ENCODE peak calls at places on chromosome 18, in six cellular contexts. H is GM23338, E is hepatocyte, B is OCI-LY7, L is PC-3, M is MM.1S. K is an unnamed sample. For H3K4me1 and H3K9me2, the result is how much of the 10 kb centered on the place peaks cover.

GRCh38 chr18:58431215-58431614 is 197.7 kb downstream of the ALPK2 start:
- DNase-seq in H (no peak), E (no peak), B (no peak), L (no peak), M (no peak), K (no peak)

GRCh38 chr18:70464343-70465114 is 175.7 kb downstream of the SOCS6 start:
- DNase-seq in H (peak), E (peak), B (no peak), L (peak), M (peak), K (peak)

GRCh38 chr18:79600141-79600540 is 79.5 kb upstream of the CTDP1 start:
- DNase-seq in H (no peak), E (no peak), B (no peak), L (no peak), M (no peak), K (no peak)

GRCh38 chr18:48545690-48546365 is 7.0 kb downstream of the CTIF start:
- DNase-seq in H (peak), E (peak), B (no peak), L (no peak), M (no peak), K (peak)

GRCh38 chr18:58345064-58345463 is 283.8 kb downstream of the ALPK2 start:
- DNase-seq in H (peak), E (no peak), B (no peak), L (no peak), M (no peak), K (no peak)

GRCh38 chr18:35376393-35376741 is 770 bp downstream of the ZNF396 start:
- DNase-seq in H (peak), E (peak), B (no peak), L (no peak), M (no peak), K (no peak)

GRCh38 chr18:74898965-74899364 is 301.3 kb downstream of the ZNF407 start:
- DNase-seq in H (no peak), E (no peak), B (no peak), L (peak), M (no peak), K (peak)

GRCh38 chr18:57819671-57820460 is 16.8 kb upstream of the ATP8B1 start:
- DNase-seq in H (peak), E (peak), B (no peak), L (peak), M (no peak), K (peak)

GRCh38 chr18:6731197-6731596 is 1.7 kb downstream of the ARHGAP28 start:
- DNase-seq in H (peak), E (peak), B (no peak), L (peak), M (no peak), K (peak)

GRCh38 chr18:3655254-3655554 is 205.2 kb downstream of the TGIF1 start:
- DNase-seq in H (no peak), E (no peak), B (no peak), L (no peak), M (no peak), K (no peak)
- H3K4me1 ChIP-seq in H (under half), E (under half), B (half or more), L (under half), M (under half), K (under half)

DNA sequence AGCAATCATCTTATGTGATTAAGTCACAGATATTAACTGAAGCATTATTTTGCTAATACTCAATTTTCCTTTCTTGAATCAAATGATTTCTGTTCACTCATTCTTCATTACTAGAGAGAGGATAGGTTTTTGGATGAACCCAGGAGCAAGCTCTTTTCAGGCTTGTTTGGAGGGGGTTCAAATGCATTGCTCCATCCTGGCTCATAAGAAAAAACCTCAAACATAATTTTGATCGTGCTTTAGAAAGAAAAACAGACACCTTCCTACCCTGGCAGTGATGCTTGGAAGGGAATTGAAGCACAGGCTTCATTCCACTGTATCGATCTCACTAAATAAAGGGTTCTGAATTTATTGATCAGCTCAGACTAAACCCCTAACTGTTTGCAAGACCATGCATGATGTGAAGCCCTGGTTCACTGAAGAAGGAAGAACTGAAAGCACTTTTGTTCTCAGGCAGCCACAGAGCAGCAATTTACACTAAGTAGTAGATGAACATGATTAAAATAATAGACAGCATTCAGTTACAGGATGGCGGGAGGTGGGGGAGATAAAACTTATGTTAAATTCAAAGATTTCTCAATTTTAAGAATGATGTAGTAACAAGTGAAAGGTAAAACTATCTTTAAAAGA is 53.4 kb downstream of the CDH2 start:
- DNase-seq in H (no peak), E (no peak), B (no peak), L (no peak), M (no peak), K (peak)
- H3K4me3 ChIP-seq in H (no peak), E (no peak), B (no peak), L (no peak), M (no peak), K (peak)

DNA sequence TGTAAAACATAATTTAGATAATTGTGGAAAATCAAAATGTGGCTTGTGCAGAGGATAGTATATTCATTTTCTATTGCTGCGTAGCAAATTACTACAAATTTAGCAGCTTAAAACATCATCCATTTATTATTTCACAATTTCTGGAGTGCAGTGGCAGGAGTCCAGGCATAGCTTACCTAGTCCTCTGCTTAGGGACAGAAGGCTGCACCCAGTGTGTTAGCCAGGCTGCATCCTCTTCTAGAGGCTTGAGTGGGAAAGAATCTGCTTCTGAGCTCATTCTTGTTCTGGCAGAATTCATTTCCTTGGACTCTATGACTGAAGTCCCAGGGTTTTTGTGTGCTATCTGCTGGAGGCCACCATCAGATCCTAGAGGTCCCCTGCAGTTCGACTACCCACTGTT is 39.7 kb downstream of the MRO start:
- DNase-seq in H (no peak), E (no peak), B (no peak), L (no peak), M (no peak), K (no peak)
- H3K9me2 ChIP-seq in H (under half), E (under half), B (under half), L (under half), M (under half), K (under half)

GRCh38 chr18:65753520-65753919 is 2.7 kb downstream of the CDH7 start:
- DNase-seq in H (peak), E (peak), B (peak), L (peak), M (peak), K (no peak)
- H3K4me1 ChIP-seq in H (under half), E (under half), B (under half), L (under half), M (under half), K (under half)

GRCh38 chr18:9683418-9684396 is 24.4 kb upstream of the RAB31 start:
- DNase-seq in H (peak), E (no peak), B (no peak), L (peak), M (no peak), K (peak)
- H3K4me3 ChIP-seq in H (no peak), E (no peak), B (no peak), L (peak), M (no peak), K (peak)

DNA sequence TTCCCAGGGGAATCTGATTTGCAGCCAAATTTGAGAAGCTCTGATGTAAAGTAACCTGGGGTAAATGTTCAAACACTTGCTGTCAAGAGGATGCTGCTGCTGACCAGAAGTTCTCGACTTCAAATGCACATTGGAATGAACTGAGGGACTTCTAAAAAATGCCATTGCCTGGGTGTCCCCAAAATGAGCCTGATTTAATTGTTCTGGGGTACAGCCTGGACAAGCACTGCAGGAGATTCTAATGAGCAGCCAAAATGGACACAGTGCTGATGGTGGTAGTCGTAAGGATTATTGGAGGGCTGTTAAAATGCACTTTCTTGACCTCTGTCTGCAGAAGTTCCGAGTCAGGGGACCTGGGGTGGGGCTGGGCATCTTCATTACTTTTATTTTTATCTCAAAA is 49.5 kb downstream of the LIPG start:
- DNase-seq in H (no peak), E (no peak), B (no peak), L (no peak), M (no peak), K (no peak)
- H3K9me2 ChIP-seq in H (under half), E (under half), B (under half), L (under half), M (under half), K (under half)

DNA sequence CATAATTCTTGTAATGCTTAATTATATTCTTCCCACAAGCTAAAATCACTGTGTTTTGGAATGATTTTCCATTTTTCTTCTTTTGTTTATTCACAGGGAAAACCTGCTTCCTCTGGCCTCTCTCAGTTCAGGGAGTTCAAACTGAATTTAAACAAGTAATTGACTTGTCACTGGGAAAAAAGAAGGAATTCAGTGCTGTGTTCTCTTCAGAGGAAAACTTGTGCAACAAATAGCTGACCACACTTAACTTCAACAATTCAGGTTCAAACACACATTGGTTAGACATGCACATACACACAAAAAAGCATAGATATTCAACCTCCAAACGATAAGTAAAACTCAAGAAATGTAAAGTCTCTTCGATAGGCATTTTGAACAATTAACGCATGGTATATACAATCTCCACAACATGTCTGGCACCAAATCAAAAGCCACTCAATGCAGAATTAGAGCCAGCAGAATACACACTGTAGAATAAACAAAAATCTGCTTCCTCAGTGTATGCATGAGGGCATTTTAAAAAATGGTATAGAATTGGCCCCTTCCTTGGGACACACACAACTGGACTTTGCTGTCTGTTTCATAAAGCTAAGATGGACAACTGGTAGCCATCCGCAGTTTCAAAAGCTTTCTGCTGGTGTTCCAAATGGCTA is 269.0 kb downstream of the TCF4 start:
- DNase-seq in H (no peak), E (no peak), B (no peak), L (no peak), M (no peak), K (peak)
- H3K4me1 ChIP-seq in H (half or more), E (under half), B (half or more), L (under half), M (under half), K (half or more)

DNA sequence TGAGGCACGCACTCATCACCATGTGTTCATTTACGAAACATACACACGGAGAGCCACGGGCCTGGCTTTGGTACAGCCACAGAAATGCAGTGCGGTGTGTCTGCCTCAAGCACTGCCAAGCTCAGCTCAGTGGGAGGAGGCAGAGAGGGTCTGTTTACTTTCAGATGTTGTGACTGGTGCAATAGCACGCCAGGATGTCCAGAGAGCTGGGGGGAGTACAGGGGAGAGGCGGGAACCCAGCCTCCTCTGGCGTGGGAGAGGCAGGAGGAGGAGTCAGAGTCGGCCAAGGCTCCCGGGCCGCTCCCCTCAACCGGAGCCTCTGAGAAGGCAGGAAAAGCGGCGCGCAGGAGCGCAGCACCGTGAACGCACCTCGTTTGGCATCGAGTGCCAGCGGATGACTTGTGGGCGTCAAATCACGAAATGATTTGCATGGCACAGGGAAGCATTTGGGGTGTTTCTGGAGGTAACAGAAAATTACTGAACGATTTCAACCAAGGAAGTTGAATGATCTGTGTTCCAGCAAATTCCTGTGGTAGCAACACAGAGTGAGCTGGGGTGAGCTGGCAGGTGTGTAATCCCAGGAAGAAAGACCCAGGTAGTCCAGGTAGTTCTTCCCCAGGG is 143.0 kb downstream of the ZNF516 start:
- DNase-seq in H (peak), E (peak), B (no peak), L (peak), M (no peak), K (peak)
- H3K4me3 ChIP-seq in H (no peak), E (no peak), B (no peak), L (no peak), M (no peak), K (peak)

K was measured in GM23248.